ENCODE peak calls at places on chromosomes 13 and 19, in six cellular contexts. E is choroid plexus epithelial cell, J is amniotic stem cell, T is T-helper 1 cell, K is left cardiac atrium, I is EL. D is an unnamed sample.

GRCh38 chr19:56748443-56748842 is 76.9 kb upstream of the ZNF835 start:
- DNase-seq in E (peak; percentile 18), J (no peak), T (no peak), K (no peak), I (no peak), D (no peak)

GRCh38 chr19:33772102-33772857 is 24.4 kb upstream of the KCTD15 start:
- DNase-seq in E (no peak), J (no peak), T (no peak), K (no peak), I (no peak), D (no peak)

GRCh38 chr19:30073152-30074000 is 131.3 kb downstream of the URI1 start:
- DNase-seq in E (no peak), J (no peak), T (no peak), K (no peak), I (no peak), D (no peak)

GRCh38 chr13:32734511-32734910 is 148.3 kb downstream of the PDS5B start:
- DNase-seq in E (peak; percentile 73), J (no peak), T (no peak), K (no peak), I (peak; percentile 78), D (no peak)

GRCh38 chr13:22926176-22927007 is 254.4 kb upstream of the SGCG start:
- DNase-seq in E (no peak), J (no peak), T (no peak), K (peak; percentile 87), I (no peak), D (peak; percentile 79)

GRCh38 chr19:22144394-22144793 is 52.4 kb downstream of the ZNF676 start:
- DNase-seq in E (peak; percentile 48), J (no peak), T (no peak), K (no peak), I (peak; percentile 0), D (no peak)

GRCh38 chr19:45164577-45165335 is 4.0 kb upstream of the NKPD1 start:
- DNase-seq in E (peak; percentile 88), J (no peak), T (peak; percentile 53), K (peak; percentile 78), I (peak; percentile 68), D (peak; percentile 75)

GRCh38 chr13:51235756-51236564 is 13.8 kb downstream of the FAM124A start:
- DNase-seq in E (no peak), J (no peak), T (no peak), K (no peak), I (no peak), D (no peak)

D was measured in colonic mucosa.